ENCODE peak calls at places on chromosomes 5 and 9, in six cellular contexts. J, N, X, M, Z and U are unnamed samples.

GRCh38 chr9:108001219-108001618 is 511.6 kb upstream of the KLF4 start:
- DNase-seq in N (no peak), X (no peak), M (no peak), Z (no peak), J (no peak), U (no peak)

GRCh38 chr5:20678814-20679298 is 690.9 kb upstream of the CDH18 start:
- DNase-seq in Z (no peak), M (peak), X (no peak), J (no peak), N (no peak), U (no peak)

GRCh38 chr5:65359981-65360380 is 121.7 kb downstream of the ADAMTS6 start:
- DNase-seq in M (no peak), J (no peak), Z (no peak), N (no peak), X (no peak), U (no peak)

GRCh38 chr9:99513441-99514112 is 291.5 kb downstream of the SEC61B start:
- DNase-seq in N (no peak), M (no peak), Z (peak), J (no peak), X (no peak), U (peak)

GRCh38 chr9:134208310-134208841 is 44.0 kb upstream of the RNU6ATAC start:
- DNase-seq in X (no peak), N (no peak), J (no peak), Z (no peak), M (no peak), U (no peak)

GRCh38 chr5:54296386-54296785 is 14.0 kb downstream of the ARL15 start:
- DNase-seq in J (no peak), Z (no peak), X (no peak), N (no peak), M (no peak), U (no peak)

GRCh38 chr5:99865159-99865558 is 670.0 kb upstream of the FAM174A start:
- DNase-seq in J (no peak), X (no peak), N (no peak), M (no peak), Z (no peak), U (no peak)

GRCh38 chr5:169893586-169893985 is 86.7 kb downstream of the INSYN2B start:
- DNase-seq in X (no peak), J (no peak), M (no peak), Z (no peak), N (no peak), U (no peak)

DNA sequence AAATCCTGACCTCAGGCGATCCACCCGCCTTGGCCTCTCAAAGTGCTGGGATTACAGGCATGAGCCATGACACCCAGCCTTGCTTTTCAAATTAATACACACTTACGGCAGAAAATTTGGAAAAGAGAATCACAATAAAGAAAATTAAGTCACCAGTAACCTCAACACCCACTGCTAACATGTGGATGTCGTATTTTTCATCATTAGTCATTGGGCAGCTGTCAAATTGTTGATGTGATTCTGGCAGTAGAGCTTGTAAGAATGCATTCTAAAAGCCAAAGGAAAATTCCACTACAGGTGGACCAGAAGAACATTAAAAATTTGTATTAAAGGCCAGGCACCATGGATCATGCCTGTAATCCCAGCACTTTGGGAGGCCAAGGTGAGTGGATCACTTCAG is 237.3 kb upstream of the TUT7 start:
- DNase-seq in J (no peak), N (no peak), Z (no peak), X (no peak), M (no peak), U (no peak)
- TF ChIP-seq POLR2AphosphoS5 in J (no peak), N (no peak), Z (no peak), X (no peak), M (no peak), U (no peak)

GRCh38 chr5:37847978-37848425 is 8.2 kb upstream of the GDNF start:
- DNase-seq in J (no peak), Z (peak), M (no peak), X (peak), N (no peak), U (no peak)
- TF ChIP-seq TAF1 in J (no peak), Z (no peak), M (no peak), X (no peak), N (no peak), U (no peak)

GRCh38 chr9:127785023-127785932 is 556 bp upstream of the CDK9 start:
- DNase-seq in X (peak), J (no peak), Z (no peak), M (peak), N (peak), U (peak)

GRCh38 chr9:127786773-127787123 is 914 bp downstream of the CDK9 start:
- DNase-seq in X (no peak), N (no peak), M (no peak), J (no peak), Z (no peak), U (no peak)

GRCh38 chr9:127783644-127784043 is 2.2 kb upstream of the CDK9 start:
- DNase-seq in Z (no peak), M (no peak), X (no peak), J (no peak), N (no peak), U (no peak)

GRCh38 chr9:127788337-127789011 is 2.6 kb downstream of the CDK9 start:
- DNase-seq in J (no peak), M (no peak), N (no peak), X (no peak), Z (no peak), U (no peak)

DNA sequence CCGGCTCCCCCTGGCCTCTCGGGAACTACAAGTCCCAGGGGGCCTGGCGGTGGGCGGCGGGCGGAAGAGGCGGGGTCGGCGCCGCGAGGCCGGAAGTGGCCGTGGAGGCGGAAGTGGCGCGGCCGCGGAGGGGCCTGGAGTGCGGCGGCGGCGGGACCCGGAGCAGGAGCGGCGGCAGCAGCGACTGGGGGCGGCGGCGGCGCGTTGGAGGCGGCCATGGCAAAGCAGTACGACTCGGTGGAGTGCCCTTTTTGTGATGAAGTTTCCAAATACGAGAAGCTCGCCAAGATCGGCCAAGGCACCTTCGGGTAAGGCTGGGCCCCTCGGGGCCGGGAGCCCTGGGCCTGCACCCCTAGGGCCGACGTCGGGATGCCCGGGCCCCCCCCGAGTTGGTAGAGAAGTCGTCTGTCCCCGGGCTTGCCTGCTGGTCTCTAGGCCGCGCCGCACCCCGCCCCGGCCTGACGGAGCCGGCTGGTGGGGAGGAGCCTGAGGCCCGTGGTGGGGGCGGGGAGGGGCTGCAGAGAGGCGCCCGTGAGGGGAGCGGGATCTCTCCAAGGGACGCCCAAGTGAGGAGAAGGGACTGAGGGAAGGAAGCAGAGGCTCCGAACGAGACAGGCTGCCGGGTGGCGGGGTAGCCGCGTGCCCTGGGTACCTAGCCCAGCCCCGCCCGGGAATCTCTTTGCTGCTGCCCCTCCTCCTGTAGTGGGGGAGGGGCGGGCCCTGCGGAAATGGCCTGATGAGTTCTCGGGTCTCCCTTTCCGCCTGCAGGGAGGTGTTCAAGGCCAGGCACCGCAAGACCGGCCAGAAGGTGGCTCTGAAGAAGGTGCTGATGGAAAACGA is at the start of gene CDK9:
- DNase-seq in N (peak), Z (no peak), J (no peak), X (peak), M (peak), U (peak)
- TF ChIP-seq POLR2A in N (peak), Z (peak), J (no peak), X (no peak), M (peak), U (peak)

GRCh38 chr9:32399110-32399815 is 14.8 kb downstream of the ACO1 start:
- DNase-seq in X (no peak), J (no peak), M (no peak), Z (no peak), N (no peak), U (no peak)

GRCh38 chr9:32394381-32395049 is 10.1 kb downstream of the ACO1 start:
- DNase-seq in X (no peak), J (no peak), N (no peak), M (no peak), Z (no peak), U (no peak)

GRCh38 chr9:32398207-32398606 is 13.8 kb downstream of the ACO1 start:
- DNase-seq in J (no peak), M (no peak), N (no peak), Z (no peak), X (no peak), U (no peak)

GRCh38 chr9:32401471-32401870 is 17.0 kb downstream of the ACO1 start:
- DNase-seq in N (no peak), M (no peak), Z (no peak), X (no peak), J (no peak), U (no peak)

GRCh38 chr9:32395483-32396216 is 11.2 kb downstream of the ACO1 start:
- DNase-seq in Z (no peak), X (no peak), J (no peak), M (no peak), N (no peak), U (no peak)
- TF ChIP-seq POLR2AphosphoS5 in Z (no peak), X (no peak), J (no peak), M (no peak), N (no peak), U (no peak)

DNA sequence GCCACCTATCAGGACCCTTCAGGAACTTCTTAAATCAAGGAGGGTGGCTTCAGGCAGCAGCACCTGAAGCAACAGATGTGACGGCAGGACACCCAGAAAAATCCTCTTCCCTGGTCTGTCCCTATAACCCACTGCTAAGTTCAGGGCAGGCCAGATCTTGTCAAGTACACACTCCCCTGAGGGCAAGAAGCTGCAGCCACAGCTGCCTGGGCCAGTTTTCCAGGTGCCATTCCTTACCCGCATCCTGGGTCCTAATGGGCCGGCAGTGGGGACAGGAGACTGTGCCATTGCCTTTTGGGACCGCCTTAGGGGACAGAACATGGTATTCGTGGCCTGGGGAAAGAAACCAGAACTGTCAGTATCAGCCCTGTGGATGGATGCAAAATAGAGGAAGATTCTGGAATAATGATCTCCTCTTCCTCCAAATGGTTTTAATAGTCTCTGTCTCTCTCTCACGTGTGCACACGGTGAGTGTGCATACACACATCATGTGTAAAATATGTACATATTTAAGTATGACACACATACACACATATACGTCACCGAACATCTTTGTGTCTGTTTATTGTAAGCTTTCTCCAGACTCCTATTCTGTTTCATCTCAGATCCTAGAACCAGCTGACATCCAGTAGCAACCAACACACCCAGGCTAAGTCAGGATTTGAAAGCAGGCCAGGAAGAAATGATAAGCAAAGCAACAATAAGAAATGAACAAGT is 14.0 kb downstream of the ORM2 start:
- DNase-seq in J (no peak), N (no peak), Z (no peak), M (no peak), X (no peak), U (no peak)
- TF ChIP-seq TAF1 in J (no peak), N (no peak), Z (no peak), M (no peak), X (no peak), U (no peak)

DNA sequence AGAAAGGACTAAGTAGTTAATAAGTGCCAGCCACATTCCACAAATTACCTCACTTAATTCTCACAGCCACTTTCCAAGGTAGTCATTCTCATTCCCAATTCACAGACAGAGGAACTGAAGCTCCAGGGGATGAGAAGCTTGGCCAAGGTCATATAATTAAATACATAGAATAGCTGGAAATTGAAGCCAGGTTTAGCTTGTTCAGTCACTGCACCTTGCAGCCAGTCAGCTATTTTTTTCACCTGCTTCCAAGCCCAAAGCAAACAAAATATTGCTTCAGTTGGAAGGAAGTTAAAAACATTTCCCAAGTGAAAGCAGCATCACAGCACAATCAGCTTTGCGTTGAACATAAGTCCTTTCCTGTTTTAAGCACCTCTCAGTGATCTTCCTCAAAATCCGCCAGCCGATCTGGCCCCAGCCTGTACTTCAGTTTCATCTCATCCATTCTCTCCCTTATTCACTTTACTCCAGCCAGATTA is 4.8 kb downstream of the ALDH1A1 start:
- DNase-seq in X (peak), Z (no peak), J (no peak), N (no peak), M (no peak), U (no peak)
- TF ChIP-seq POLR2A in X (no peak), Z (no peak), J (no peak), N (no peak), M (no peak), U (no peak)